ENCODE peak calls at places on chromosomes 2 and 18, in nine cellular contexts. E, Q, K, F, Y, T, B, C and S are unnamed samples.

GRCh38 chr2:69175795-69176715 is 163.1 kb downstream of the ANTXR1 start:
- DNase-seq in K (no peak), E (no peak), T (peak), F (no peak), B (no peak), Q (no peak), Y (no peak), C (no peak), S (no peak)

GRCh38 chr18:61993831-61994230 is 101.0 kb upstream of the RNF152 start:
- DNase-seq in B (no peak), F (peak), Q (no peak), C (no peak), K (no peak), T (no peak), E (peak), Y (no peak), S (no peak)

GRCh38 chr2:134359367-134360081 is 105.7 kb downstream of the MGAT5 start:
- DNase-seq in B (peak), C (no peak), E (peak), Y (no peak), K (peak), Q (no peak), T (peak), F (no peak), S (peak)

GRCh38 chr2:80874374-80874773 is 569.8 kb upstream of the LRRTM1 start:
- DNase-seq in K (no peak), F (no peak), T (no peak), E (no peak), Y (no peak), Q (no peak), B (no peak), C (no peak), S (no peak)

GRCh38 chr2:163595033-163595432 is 140.8 kb downstream of the FIGN start:
- DNase-seq in T (no peak), Q (no peak), Y (no peak), F (no peak), K (no peak), B (no peak), C (no peak), E (peak), S (no peak)

GRCh38 chr2:162184362-162184761 is 32.3 kb upstream of the GCG start:
- DNase-seq in B (no peak), Q (no peak), C (no peak), K (no peak), E (no peak), F (peak), Y (no peak), T (no peak), S (no peak)

GRCh38 chr2:20624884-20625485 is 25.9 kb downstream of the HS1BP3 start:
- DNase-seq in Q (no peak), Y (no peak), E (no peak), B (no peak), F (no peak), C (no peak), T (no peak), K (no peak), S (no peak)

GRCh38 chr2:95165030-95165370 is 609 bp upstream of the ZNF2 start:
- DNase-seq in F (no peak), E (no peak), Y (no peak), Q (no peak), T (no peak), C (no peak), K (no peak), B (no peak), S (no peak)

GRCh38 chr2:137420744-137421143 is 543.5 kb upstream of the HNMT start:
- DNase-seq in B (no peak), T (no peak), K (no peak), F (peak), C (no peak), Y (no peak), E (peak), Q (no peak), S (peak)

GRCh38 chr2:219442206-219443015 is 7.8 kb downstream of the SPEG start:
- DNase-seq in C (no peak), Q (no peak), K (no peak), Y (no peak), E (no peak), T (no peak), F (peak), B (no peak), S (no peak)

GRCh38 chr2:16615687-16616615 is 49.7 kb downstream of the CYRIA start:
- DNase-seq in C (no peak), T (no peak), K (no peak), F (no peak), Q (no peak), E (no peak), B (no peak), Y (no peak), S (no peak)

GRCh38 chr2:239873656-239874635 is 151.2 kb downstream of the NDUFA10 start:
- DNase-seq in K (no peak), Q (no peak), C (no peak), E (no peak), Y (no peak), T (no peak), B (no peak), F (no peak), S (no peak)

GRCh38 chr2:27652341-27652740 is 11.1 kb downstream of the SUPT7L start:
- DNase-seq in F (no peak), C (no peak), K (no peak), T (no peak), E (no peak), Y (no peak), Q (no peak), B (no peak), S (no peak)

GRCh38 chr2:179031731-179032408 is 18.1 kb downstream of the CCDC141 start:
- DNase-seq in F (peak), Y (no peak), K (no peak), E (no peak), C (peak), Q (peak), T (peak), B (no peak), S (no peak)

GRCh38 chr2:134980639-134981038 is 62.0 kb downstream of the CCNT2 start:
- DNase-seq in E (no peak), Q (no peak), T (no peak), C (no peak), B (no peak), Y (no peak), F (no peak), K (no peak), S (no peak)

GRCh38 chr18:50558948-50559749 is 738 bp upstream of the MAPK4 start:
- DNase-seq in C (no peak), T (peak), B (no peak), Y (no peak), K (no peak), F (peak), E (no peak), Q (no peak), S (no peak)

GRCh38 chr2:160993543-160994090 is 166.6 kb upstream of the TANK start:
- DNase-seq in T (no peak), Y (no peak), B (peak), F (no peak), E (no peak), C (no peak), K (no peak), Q (no peak), S (no peak)

GRCh38 chr2:168348076-168348475 is 100.7 kb upstream of the STK39 start:
- DNase-seq in Q (no peak), B (no peak), K (peak), T (peak), Y (no peak), F (peak), E (peak), C (peak), S (no peak)

GRCh38 chr2:153873062-153874048 is 1.6 kb downstream of the GALNT13 start:
- DNase-seq in E (peak), B (no peak), Q (no peak), C (no peak), F (peak), Y (no peak), T (peak), K (peak), S (peak)

GRCh38 chr2:191204443-191204842 is 40.8 kb upstream of the MYO1B start:
- DNase-seq in C (no peak), Y (no peak), T (no peak), K (no peak), B (no peak), E (no peak), Q (no peak), F (no peak), S (no peak)

GRCh38 chr18:45481846-45482245 is 133.4 kb upstream of the SLC14A2 start:
- DNase-seq in F (no peak), E (peak), Y (no peak), Q (no peak), C (no peak), K (no peak), T (no peak), B (no peak), S (no peak)

GRCh38 chr18:3966246-3966984 is 488.7 kb downstream of the DLGAP1 start:
- DNase-seq in E (peak), T (no peak), B (peak), C (no peak), Q (no peak), K (no peak), Y (no peak), F (no peak), S (peak)

GRCh38 chr2:115771516-115771915 is 1329.1 kb downstream of the DPP10 start:
- DNase-seq in T (no peak), B (no peak), F (no peak), C (no peak), Y (no peak), K (no peak), Q (no peak), E (no peak), S (no peak)

GRCh38 chr2:18674309-18674708 is 84.9 kb upstream of the NT5C1B start:
- DNase-seq in C (no peak), Y (no peak), T (no peak), E (no peak), Q (no peak), F (no peak), B (no peak), K (no peak), S (no peak)

GRCh38 chr2:25265802-25266201 is 75.9 kb downstream of the DNMT3A start:
- DNase-seq in F (no peak), E (no peak), B (peak), C (no peak), Y (no peak), K (no peak), T (no peak), Q (no peak), S (no peak)

GRCh38 chr2:215764441-215765048 is 248.8 kb downstream of the MREG start:
- DNase-seq in F (peak), C (peak), T (no peak), B (no peak), E (peak), K (no peak), Q (no peak), Y (peak), S (peak)

GRCh38 chr2:135132314-135132713 is 80.2 kb downstream of the RAB3GAP1 start:
- DNase-seq in B (no peak), T (no peak), K (no peak), E (peak), C (peak), Y (no peak), Q (no peak), F (peak), S (peak)

GRCh38 chr2:8452979-8453903 is 228.6 kb upstream of the ID2 start:
- DNase-seq in B (no peak), K (no peak), F (peak), Q (no peak), E (peak), T (no peak), Y (no peak), C (no peak), S (no peak)

GRCh38 chr2:63378589-63378988 is 209.7 kb downstream of the WDPCP start:
- DNase-seq in B (no peak), F (no peak), K (no peak), E (peak), T (no peak), Y (peak), Q (no peak), C (no peak), S (peak)

GRCh38 chr2:165239230-165239629 is at the start of gene SCN2A:
- DNase-seq in Y (peak), F (peak), Q (peak), K (peak), E (peak), B (peak), C (peak), T (peak), S (peak)

GRCh38 chr2:118417417-118418125 is 329.3 kb downstream of the INSIG2 start:
- DNase-seq in F (peak), T (no peak), B (no peak), Q (no peak), Y (no peak), E (peak), C (no peak), K (no peak), S (no peak)

GRCh38 chr2:112166801-112167499 is 28.8 kb downstream of the FBLN7 start:
- DNase-seq in T (no peak), K (no peak), Y (no peak), C (no peak), E (no peak), Q (no peak), F (no peak), B (no peak), S (no peak)